ENCODE peak calls at places on chromosomes 6 and 20, in seven cellular contexts. U is AML-193; Z is fibroblast of the aortic adventitia; I is left lung; A is Jurkat, Clone E6-1; Y is dorsolateral prefrontal cortex; W is activated CD8-positive, alpha-beta memory T cell treated with anti-CD3 and anti-CD28 coated beads for 4 hours. F is an unnamed sample.

GRCh38 chr20:63889241-63890200 is 5.4 kb upstream of the DNAJC5 start:
- DNase-seq in U (no peak), I (no peak), Y (peak), A (no peak), W (no peak), Z (no peak), F (no peak)

GRCh38 chr20:49700411-49701185 is 13.1 kb downstream of the B4GALT5 start:
- DNase-seq in A (no peak), W (no peak), U (peak), Y (no peak), Z (peak), I (no peak), F (no peak)

GRCh38 chr20:2303693-2304092 is 7.9 kb downstream of the TGM3 start:
- DNase-seq in W (no peak), I (no peak), Z (no peak), A (no peak), U (no peak), Y (no peak), F (no peak)

GRCh38 chr6:35280903-35281302 is 16.7 kb upstream of the DEF6 start:
- DNase-seq in A (no peak), W (no peak), U (no peak), Y (no peak), I (no peak), Z (no peak), F (no peak)

GRCh38 chr6:108597601-108598315 is 37.0 kb downstream of the FOXO3 start:
- DNase-seq in U (peak), A (no peak), Y (no peak), W (no peak), I (no peak), Z (no peak), F (no peak)

GRCh38 chr20:46631212-46631869 is 19.9 kb downstream of the SLC13A3 start:
- DNase-seq in Y (no peak), A (no peak), Z (no peak), W (no peak), U (peak), I (peak), F (peak)

GRCh38 chr6:157974341-157974894 is 7.2 kb upstream of the SYNJ2 start:
- DNase-seq in W (no peak), A (no peak), Y (no peak), I (no peak), Z (peak), U (no peak), F (no peak)

GRCh38 chr20:3734111-3734843 is 1.8 kb downstream of the HSPA12B start:
- DNase-seq in A (no peak), Z (no peak), I (peak), W (no peak), U (no peak), Y (no peak), F (no peak)

GRCh38 chr6:27139753-27140522 is 107.6 kb upstream of the PRSS16 start:
- DNase-seq in Y (no peak), I (no peak), A (peak), W (no peak), Z (peak), U (no peak), F (peak)

GRCh38 chr20:23361108-23361650 is 803 bp upstream of the GZF1 start:
- DNase-seq in U (peak), I (no peak), A (no peak), Z (peak), W (no peak), Y (no peak), F (no peak)

GRCh38 chr20:16701296-16701695 is 28.5 kb upstream of the SNRPB2 start:
- DNase-seq in I (no peak), Y (no peak), U (peak), Z (no peak), W (no peak), A (peak), F (peak)

GRCh38 chr6:42338573-42339218 is 113.0 kb downstream of the TRERF1 start:
- DNase-seq in A (no peak), Z (peak), I (no peak), U (no peak), W (no peak), Y (no peak), F (no peak)

GRCh38 chr6:128500017-128500416 is 20.4 kb downstream of the PTPRK start:
- DNase-seq in Z (no peak), A (no peak), I (no peak), U (no peak), Y (no peak), W (no peak), F (no peak)

GRCh38 chr6:140175486-140175885 is 801.0 kb upstream of the CITED2 start:
- DNase-seq in Z (no peak), Y (no peak), I (no peak), W (no peak), U (no peak), A (no peak), F (no peak)

GRCh38 chr6:33613146-33613793 is 7.9 kb upstream of the ITPR3 start:
- DNase-seq in U (no peak), Z (peak), A (no peak), I (no peak), Y (no peak), W (no peak), F (no peak)

GRCh38 chr6:163892814-163893561 is 478.5 kb downstream of the QKI start:
- DNase-seq in A (no peak), Y (no peak), U (no peak), W (no peak), I (no peak), Z (no peak), F (no peak)

GRCh38 chr6:2791124-2792050 is 26.2 kb downstream of the WRNIP1 start:
- DNase-seq in Y (peak), A (peak), I (peak), U (peak), Z (peak), W (no peak), F (peak)

GRCh38 chr6:6781172-6781876 is 192.8 kb downstream of the LY86 start:
- DNase-seq in Z (peak), Y (no peak), W (no peak), A (no peak), I (peak), U (no peak), F (no peak)

GRCh38 chr6:168713839-168714238 is 272.9 kb downstream of the SMOC2 start:
- DNase-seq in I (peak), W (no peak), Y (no peak), A (no peak), Z (no peak), U (no peak), F (no peak)

GRCh38 chr6:70280462-70280861 is 22.4 kb downstream of the COL9A1 start:
- DNase-seq in Z (no peak), Y (no peak), W (no peak), I (no peak), U (no peak), A (peak), F (no peak)

GRCh38 chr20:62902926-62903615 is 23.2 kb downstream of the DIDO1 start:
- DNase-seq in U (no peak), Y (no peak), A (no peak), W (no peak), Z (no peak), I (no peak), F (no peak)

GRCh38 chr6:153511896-153512496 is 380.9 kb upstream of the RGS17 start:
- DNase-seq in W (no peak), I (no peak), Z (peak), A (peak), Y (no peak), U (peak), F (peak)

GRCh38 chr6:94341173-94341572 is 921.8 kb upstream of the EPHA7 start:
- DNase-seq in U (no peak), Z (no peak), I (no peak), W (no peak), A (no peak), Y (no peak), F (no peak)

GRCh38 chr6:34235605-34236422 is 859 bp upstream of the HMGA1 start:
- DNase-seq in U (peak), Y (no peak), I (peak), Z (peak), A (no peak), W (peak), F (no peak)

GRCh38 chr6:90621581-90621980 is 34.7 kb upstream of the MAP3K7 start:
- DNase-seq in W (no peak), A (no peak), I (no peak), U (no peak), Y (peak), Z (no peak), F (no peak)

F was measured in KBM-7.